ENCODE peak calls at places on chromosomes 6 and 20, in four cellular contexts. One of them, this sample, is unnamed.

GRCh38 chr20:46607191-46607848 is 43.9 kb downstream of the SLC13A3 start:
- DNase-seq in AG04450: no peak
- DNase-seq in psoas muscle: no peak
- DNase-seq in choroid plexus epithelial cell: no peak
- DNase-seq in this sample: no peak

GRCh38 chr20:51121901-51122412 is 99.0 kb upstream of the KCNG1 start:
- DNase-seq in psoas muscle: no peak
- DNase-seq in AG04450: no peak
- DNase-seq in choroid plexus epithelial cell: peak
- DNase-seq in this sample: no peak

GRCh38 chr6:6351626-6352025 is 31.2 kb upstream of the F13A1 start:
- DNase-seq in AG04450: no peak
- DNase-seq in psoas muscle: no peak
- DNase-seq in choroid plexus epithelial cell: no peak
- DNase-seq in this sample: no peak

GRCh38 chr6:168650686-168651085 is 209.7 kb downstream of the SMOC2 start:
- DNase-seq in AG04450: no peak
- DNase-seq in choroid plexus epithelial cell: no peak
- DNase-seq in psoas muscle: no peak
- DNase-seq in this sample: no peak

GRCh38 chr6:88662163-88662580 is 301.2 kb downstream of the RNGTT start:
- DNase-seq in choroid plexus epithelial cell: no peak
- DNase-seq in psoas muscle: no peak
- DNase-seq in AG04450: no peak
- DNase-seq in this sample: no peak

GRCh38 chr6:13334953-13335352 is 6.6 kb upstream of the TBC1D7 start:
- DNase-seq in psoas muscle: no peak
- DNase-seq in choroid plexus epithelial cell: no peak
- DNase-seq in AG04450: no peak
- DNase-seq in this sample: no peak

GRCh38 chr20:32336918-32337347 is 21.2 kb upstream of the ASXL1 start:
- DNase-seq in AG04450: no peak
- DNase-seq in psoas muscle: no peak
- DNase-seq in choroid plexus epithelial cell: peak
- DNase-seq in this sample: no peak

GRCh38 chr20:12207875-12208274 is 290.2 kb downstream of the BTBD3 start:
- DNase-seq in choroid plexus epithelial cell: peak
- DNase-seq in AG04450: peak
- DNase-seq in psoas muscle: no peak
- DNase-seq in this sample: no peak

GRCh38 chr20:38392356-38392755 is 42.8 kb downstream of the SNHG17 start:
- DNase-seq in choroid plexus epithelial cell: peak
- DNase-seq in psoas muscle: no peak
- DNase-seq in AG04450: no peak
- DNase-seq in this sample: no peak

GRCh38 chr20:845967-846893 is 12.7 kb downstream of the FAM110A start:
- DNase-seq in AG04450: no peak
- DNase-seq in psoas muscle: no peak
- DNase-seq in choroid plexus epithelial cell: no peak
- DNase-seq in this sample: no peak

GRCh38 chr6:56714273-56714672 is 71.6 kb upstream of the DST start:
- DNase-seq in psoas muscle: no peak
- DNase-seq in choroid plexus epithelial cell: no peak
- DNase-seq in AG04450: no peak
- DNase-seq in this sample: no peak

GRCh38 chr6:158503846-158504245 is 56.0 kb upstream of the TMEM181 start:
- DNase-seq in AG04450: no peak
- DNase-seq in choroid plexus epithelial cell: no peak
- DNase-seq in psoas muscle: no peak
- DNase-seq in this sample: no peak

GRCh38 chr6:154356690-154357089 is at the start of gene IPCEF1:
- DNase-seq in AG04450: no peak
- DNase-seq in psoas muscle: no peak
- DNase-seq in choroid plexus epithelial cell: no peak
- DNase-seq in this sample: no peak

GRCh38 chr6:150876598-150876997 is 11.1 kb downstream of the MTHFD1L start:
- DNase-seq in psoas muscle: peak
- DNase-seq in choroid plexus epithelial cell: peak
- DNase-seq in AG04450: no peak
- DNase-seq in this sample: no peak
- TF ChIP-seq CTCF in psoas muscle: peak
- TF ChIP-seq CTCF in choroid plexus epithelial cell: peak
- TF ChIP-seq CTCF in AG04450: no peak
- TF ChIP-seq CTCF in this sample: no peak

DNA sequence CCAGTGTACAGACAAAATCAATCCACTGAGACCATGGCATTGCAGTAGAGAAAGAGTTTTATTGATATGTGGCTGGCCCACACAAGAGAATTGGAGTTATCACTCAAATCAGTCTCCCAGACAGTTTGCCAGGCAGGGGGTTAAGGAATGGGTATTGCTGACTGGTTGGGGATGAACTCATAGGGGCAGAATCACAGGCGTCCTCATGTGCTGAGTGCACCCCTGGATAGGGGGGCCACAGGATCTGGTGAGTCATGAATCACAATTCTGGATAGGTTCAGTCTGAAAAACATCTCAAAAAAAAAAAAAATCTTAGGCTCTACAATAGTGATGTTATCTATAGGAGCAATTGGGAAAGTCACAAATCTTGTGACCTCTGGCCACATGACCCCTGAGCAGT is 29.5 kb upstream of the ILRUN start:
- DNase-seq in psoas muscle: no peak
- DNase-seq in AG04450: no peak
- DNase-seq in choroid plexus epithelial cell: no peak
- DNase-seq in this sample: no peak
- H3K4me3 ChIP-seq in psoas muscle: no peak
- H3K4me3 ChIP-seq in AG04450: no peak
- H3K4me3 ChIP-seq in choroid plexus epithelial cell: no peak
- H3K4me3 ChIP-seq in this sample: no peak

DNA sequence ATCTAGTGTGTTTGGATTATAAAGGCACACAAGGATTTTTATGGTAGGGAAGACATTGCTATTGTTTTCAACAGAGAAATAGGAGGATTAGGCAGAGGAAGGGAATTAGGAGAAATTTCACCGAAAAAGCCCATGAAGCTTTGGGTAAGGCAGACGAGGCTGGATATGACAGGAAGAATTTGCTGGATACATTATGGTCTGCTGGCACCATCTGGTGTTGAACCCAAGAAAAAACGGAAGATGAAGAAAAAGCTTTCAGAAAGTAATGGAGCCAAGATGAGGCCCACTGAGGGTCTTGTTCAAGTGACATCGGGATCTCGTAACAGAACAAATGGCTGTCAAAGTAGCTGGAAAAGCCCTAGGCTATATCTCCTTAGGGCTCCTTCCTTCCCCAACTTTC is 56.5 kb downstream of the OR2J2 start:
- DNase-seq in choroid plexus epithelial cell: no peak
- DNase-seq in psoas muscle: no peak
- DNase-seq in AG04450: no peak
- DNase-seq in this sample: no peak
- TF ChIP-seq CTCF in choroid plexus epithelial cell: no peak
- TF ChIP-seq CTCF in psoas muscle: no peak
- TF ChIP-seq CTCF in AG04450: no peak
- TF ChIP-seq CTCF in this sample: no peak

GRCh38 chr6:161654209-161654608 is 380.3 kb upstream of the AGPAT4 start:
- DNase-seq in psoas muscle: no peak
- DNase-seq in AG04450: no peak
- DNase-seq in choroid plexus epithelial cell: no peak
- DNase-seq in this sample: no peak

GRCh38 chr6:161644521-161644920 is 370.7 kb upstream of the AGPAT4 start:
- DNase-seq in choroid plexus epithelial cell: no peak
- DNase-seq in AG04450: no peak
- DNase-seq in psoas muscle: no peak
- DNase-seq in this sample: no peak

GRCh38 chr6:161651949-161652348 is 378.1 kb upstream of the AGPAT4 start:
- DNase-seq in AG04450: no peak
- DNase-seq in choroid plexus epithelial cell: no peak
- DNase-seq in psoas muscle: no peak
- DNase-seq in this sample: no peak

GRCh38 chr6:161649841-161650240 is 376.0 kb upstream of the AGPAT4 start:
- DNase-seq in choroid plexus epithelial cell: no peak
- DNase-seq in AG04450: no peak
- DNase-seq in psoas muscle: no peak
- DNase-seq in this sample: no peak
- H3K4me3 ChIP-seq in choroid plexus epithelial cell: no peak
- H3K4me3 ChIP-seq in AG04450: no peak
- H3K4me3 ChIP-seq in psoas muscle: no peak
- H3K4me3 ChIP-seq in this sample: no peak

GRCh38 chr6:117275205-117275604 is 9.8 kb downstream of the VGLL2 start:
- DNase-seq in AG04450: no peak
- DNase-seq in psoas muscle: peak
- DNase-seq in choroid plexus epithelial cell: no peak
- DNase-seq in this sample: no peak

GRCh38 chr6:117276778-117277177 is 11.4 kb downstream of the VGLL2 start:
- DNase-seq in choroid plexus epithelial cell: no peak
- DNase-seq in psoas muscle: no peak
- DNase-seq in AG04450: no peak
- DNase-seq in this sample: no peak

GRCh38 chr6:117275711-117276110 is 10.4 kb downstream of the VGLL2 start:
- DNase-seq in psoas muscle: no peak
- DNase-seq in AG04450: no peak
- DNase-seq in choroid plexus epithelial cell: no peak
- DNase-seq in this sample: no peak

DNA sequence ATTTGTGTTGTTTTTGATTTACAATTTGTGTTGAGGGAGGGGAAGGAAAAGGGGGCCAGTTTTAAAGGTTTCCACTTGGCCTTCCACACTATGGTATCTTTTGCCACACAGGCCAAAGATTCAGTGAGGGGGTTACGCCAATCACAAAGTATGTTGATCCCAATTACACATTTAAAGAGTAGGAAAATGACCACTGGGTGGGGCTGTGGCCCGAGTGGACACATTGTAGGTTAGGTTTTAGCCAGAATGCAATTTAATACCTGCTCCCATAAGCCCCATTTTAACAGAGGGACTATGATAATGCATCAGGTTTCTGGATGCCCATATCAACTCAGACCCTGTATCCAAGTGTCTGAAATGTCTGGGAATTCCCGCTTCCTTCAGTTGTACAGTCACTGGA is 15.6 kb downstream of the VGLL2 start:
- DNase-seq in psoas muscle: no peak
- DNase-seq in AG04450: no peak
- DNase-seq in choroid plexus epithelial cell: no peak
- DNase-seq in this sample: no peak
- TF ChIP-seq CTCF in psoas muscle: peak
- TF ChIP-seq CTCF in AG04450: peak
- TF ChIP-seq CTCF in choroid plexus epithelial cell: peak
- TF ChIP-seq CTCF in this sample: peak

GRCh38 chr6:143062551-143062950 is 1.9 kb downstream of the AIG1 start:
- DNase-seq in AG04450: no peak
- DNase-seq in psoas muscle: no peak
- DNase-seq in choroid plexus epithelial cell: no peak
- DNase-seq in this sample: no peak

GRCh38 chr6:143064996-143065683 is 4.5 kb downstream of the AIG1 start:
- DNase-seq in AG04450: no peak
- DNase-seq in choroid plexus epithelial cell: no peak
- DNase-seq in psoas muscle: no peak
- DNase-seq in this sample: no peak

GRCh38 chr6:143060806-143061596 is at the start of gene AIG1:
- DNase-seq in AG04450: peak
- DNase-seq in psoas muscle: peak
- DNase-seq in choroid plexus epithelial cell: no peak
- DNase-seq in this sample: no peak

GRCh38 chr6:143061597-143062385 is 1.1 kb downstream of the AIG1 start:
- DNase-seq in AG04450: no peak
- DNase-seq in choroid plexus epithelial cell: no peak
- DNase-seq in psoas muscle: no peak
- DNase-seq in this sample: no peak

DNA sequence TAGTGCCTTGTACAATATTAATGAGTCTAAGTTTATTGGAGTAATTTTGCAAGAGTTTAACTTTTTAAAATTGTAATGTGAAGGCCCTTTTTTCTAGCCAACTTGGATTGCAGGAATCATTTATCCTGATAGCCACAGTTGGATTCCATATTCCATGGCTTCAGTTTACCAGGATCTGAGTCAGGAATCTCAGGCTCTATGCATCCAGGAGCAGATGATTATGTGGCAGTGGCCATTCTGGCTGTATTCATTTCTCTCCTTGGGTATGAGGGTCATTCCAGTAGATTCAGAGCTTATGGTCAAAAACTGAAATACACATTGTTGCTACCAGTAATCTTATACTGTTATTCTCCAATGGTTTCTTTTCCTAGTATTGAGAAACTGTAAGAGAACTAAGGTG is 2.9 kb downstream of the AIG1 start:
- DNase-seq in psoas muscle: no peak
- DNase-seq in AG04450: no peak
- DNase-seq in choroid plexus epithelial cell: no peak
- DNase-seq in this sample: no peak
- H3K4me3 ChIP-seq in psoas muscle: no peak
- H3K4me3 ChIP-seq in AG04450: no peak
- H3K4me3 ChIP-seq in choroid plexus epithelial cell: no peak
- H3K4me3 ChIP-seq in this sample: no peak

GRCh38 chr6:32096394-32097258 is 12.5 kb downstream of the TNXB start:
- DNase-seq in choroid plexus epithelial cell: no peak
- DNase-seq in psoas muscle: peak
- DNase-seq in AG04450: no peak
- DNase-seq in this sample: no peak
- TF ChIP-seq CTCF in choroid plexus epithelial cell: no peak
- TF ChIP-seq CTCF in psoas muscle: no peak
- TF ChIP-seq CTCF in AG04450: peak
- TF ChIP-seq CTCF in this sample: no peak

DNA sequence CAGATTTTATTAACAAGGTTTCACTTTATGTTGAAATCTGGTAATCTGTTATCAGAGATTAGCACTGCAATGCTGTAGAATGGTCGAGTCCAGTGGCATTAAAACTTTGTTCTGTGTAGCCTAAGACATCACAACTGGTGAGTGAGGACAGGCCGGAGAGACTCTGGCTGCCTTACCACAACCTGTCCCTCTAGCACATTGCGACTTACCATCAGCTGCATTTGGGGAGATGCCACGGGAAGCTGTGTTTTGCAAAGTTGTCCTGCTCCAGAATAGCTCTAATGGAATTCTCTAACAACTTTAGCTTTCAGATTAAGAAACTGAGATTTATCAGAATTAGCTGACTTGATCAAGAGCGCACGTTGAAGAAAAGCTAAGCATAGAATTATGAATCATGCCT is 493.3 kb downstream of the MAFB start:
- DNase-seq in choroid plexus epithelial cell: no peak
- DNase-seq in psoas muscle: no peak
- DNase-seq in AG04450: no peak
- DNase-seq in this sample: no peak
- H3K4me3 ChIP-seq in choroid plexus epithelial cell: no peak
- H3K4me3 ChIP-seq in psoas muscle: no peak
- H3K4me3 ChIP-seq in AG04450: no peak
- H3K4me3 ChIP-seq in this sample: no peak

DNA sequence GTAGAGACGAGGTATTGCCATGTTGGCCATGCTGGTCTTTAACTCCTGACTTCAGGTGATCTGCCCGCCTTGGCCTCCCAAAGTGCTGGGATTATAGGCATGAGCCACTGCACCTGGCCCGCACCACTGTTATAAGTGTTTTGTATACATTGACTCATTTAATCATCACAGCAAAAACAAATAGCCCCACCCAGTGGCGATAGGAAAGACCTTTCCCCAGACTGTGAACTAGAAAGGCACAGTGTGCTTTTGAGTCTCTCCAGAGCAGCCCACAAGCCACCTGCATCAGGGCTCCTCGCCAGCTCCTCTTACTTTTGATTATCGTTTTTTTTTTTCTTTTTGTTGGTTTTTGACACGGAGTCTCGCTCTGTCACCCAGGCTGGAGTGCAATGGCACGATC is 27.9 kb upstream of the ZFP64 start:
- DNase-seq in AG04450: no peak
- DNase-seq in psoas muscle: no peak
- DNase-seq in choroid plexus epithelial cell: peak
- DNase-seq in this sample: no peak
- TF ChIP-seq CTCF in AG04450: peak
- TF ChIP-seq CTCF in psoas muscle: no peak
- TF ChIP-seq CTCF in choroid plexus epithelial cell: peak
- TF ChIP-seq CTCF in this sample: peak

GRCh38 chr6:136548582-136549330 is 1.5 kb downstream of the MAP7 start:
- DNase-seq in AG04450: no peak
- DNase-seq in psoas muscle: no peak
- DNase-seq in choroid plexus epithelial cell: no peak
- DNase-seq in this sample: no peak
- H3K4me3 ChIP-seq in AG04450: no peak
- H3K4me3 ChIP-seq in psoas muscle: no peak
- H3K4me3 ChIP-seq in choroid plexus epithelial cell: no peak
- H3K4me3 ChIP-seq in this sample: no peak